ENCODE peak calls at places on chromosomes 11 and 22, in five cellular contexts. V, K, F, Q and D are unnamed samples.
A peak's percentile ranks its signal among the peaks of the same experiment; 100 is the strongest.

GRCh38 chr11:26227311-26227710 is 104.6 kb upstream of the ANO3 start:
- DNase-seq in K (no peak), Q (peak; percentile 95), V (no peak), F (peak; percentile 70), D (no peak)

GRCh38 chr22:32576553-32577255 is 102.1 kb downstream of the FBXO7 start:
- DNase-seq in Q (no peak), V (no peak), K (no peak), F (no peak), D (no peak)

GRCh38 chr11:68271023-68271780 is 571 bp downstream of the C11orf24 start:
- DNase-seq in Q (peak; percentile 53), F (peak; percentile 50), V (peak; percentile 30), K (peak; percentile 86), D (peak; percentile 40)

GRCh38 chr22:26550498-26551033 is 38.3 kb upstream of the TFIP11 start:
- DNase-seq in F (peak; percentile 63), K (no peak), Q (peak; percentile 91), V (no peak), D (no peak)

GRCh38 chr11:113684558-113684957 is 21.6 kb downstream of the TMPRSS5 start:
- DNase-seq in F (no peak), V (no peak), K (no peak), Q (no peak), D (no peak)

GRCh38 chr22:43018615-43019014 is 3.7 kb upstream of the PACSIN2 start:
- DNase-seq in K (no peak), F (no peak), Q (no peak), V (no peak), D (no peak)

GRCh38 chr11:3840289-3840869 is 380 bp downstream of the RHOG start:
- DNase-seq in Q (no peak), K (peak; percentile 86), V (no peak), F (no peak), D (peak; percentile 42)

GRCh38 chr11:3635641-3636375 is 6.0 kb downstream of the ART5 start:
- DNase-seq in K (peak; percentile 32), V (no peak), F (no peak), Q (no peak), D (no peak)

GRCh38 chr11:119472186-119472855 is 49.3 kb upstream of the THY1 start:
- DNase-seq in Q (no peak), F (no peak), K (no peak), V (no peak), D (no peak)

GRCh38 chr11:128689946-128690745 is 3.7 kb upstream of the FLI1 start:
- DNase-seq in Q (no peak), F (no peak), K (peak; percentile 75), V (no peak), D (no peak)

GRCh38 chr11:123253909-123254308 is 58.9 kb upstream of the CLMP start:
- DNase-seq in K (no peak), V (no peak), Q (no peak), F (no peak), D (no peak)

GRCh38 chr22:47197735-47198500 is 435.5 kb downstream of the TBC1D22A start:
- DNase-seq in F (no peak), V (peak; percentile 2), K (peak; percentile 69), Q (no peak), D (peak; percentile 9)

GRCh38 chr11:73273246-73273890 is 1.2 kb downstream of the P2RY6 start:
- DNase-seq in V (no peak), F (no peak), Q (no peak), K (no peak), D (no peak)